ENCODE peak calls at places on chromosomes 1 and 21, in six cellular contexts. M is HT1080, G is HFF-Myc, T is AG08395, Q is cardiac muscle cell, O is fibroblast of lung. Y is an unnamed sample.
A peak's percentile ranks its signal among the peaks of the same experiment; 100 is the strongest.

GRCh38 chr1:215645861-215646260 is 78.8 kb downstream of the KCTD3 start:
- DNase-seq in Q (no peak), O (no peak), M (no peak), T (no peak), G (no peak), Y (no peak)

GRCh38 chr21:32056791-32057190 is 184.0 kb downstream of the HUNK start:
- DNase-seq in M (no peak), Q (no peak), O (no peak), T (no peak), G (no peak), Y (no peak)

GRCh38 chr1:101873672-101874071 is 123.1 kb downstream of the OLFM3 start:
- DNase-seq in T (no peak), O (no peak), Q (no peak), G (no peak), M (no peak), Y (no peak)

GRCh38 chr1:47424336-47424982 is 8.4 kb downstream of the FOXE3 start:
- DNase-seq in M (peak; percentile 61), G (no peak), T (peak; percentile 78), Q (peak; percentile 64), O (peak; percentile 40), Y (no peak)

GRCh38 chr21:44887126-44887806 is 13.8 kb upstream of the PTTG1IP start:
- DNase-seq in M (no peak), T (no peak), G (no peak), O (no peak), Q (no peak), Y (no peak)

GRCh38 chr21:42047821-42048613 is 23.1 kb upstream of the UMODL1 start:
- DNase-seq in M (peak; percentile 82), G (peak; percentile 79), O (peak; percentile 100), Q (no peak), T (peak; percentile 91), Y (peak; percentile 34)

GRCh38 chr21:34807146-34807880 is 138.5 kb downstream of the CLIC6 start:
- DNase-seq in O (peak; percentile 97), Q (no peak), T (peak; percentile 85), M (peak; percentile 98), G (peak; percentile 89), Y (peak; percentile 73)

GRCh38 chr1:118204648-118205047 is 19.6 kb upstream of the SPAG17 start:
- DNase-seq in O (no peak), T (peak; percentile 14), M (no peak), Q (no peak), G (no peak), Y (no peak)

GRCh38 chr1:61452354-61452990 is 272.5 kb downstream of the TM2D1 start:
- DNase-seq in Q (no peak), O (peak; percentile 62), M (no peak), G (no peak), T (no peak), Y (no peak)

GRCh38 chr1:84892657-84893618 is at the start of gene LPAR3:
- DNase-seq in Q (peak; percentile 87), M (no peak), T (peak; percentile 12), O (no peak), G (no peak), Y (no peak)